ENCODE peak calls at places on chromosomes 1 and 21, in eight cellular contexts. U is astrocyte of the cerebellum, B is AG10803, T is K562, N is tibial nerve, O is BE2C, K is AG04450, M is A673. Y is an unnamed sample.

GRCh38 chr1:21175324-21175669 is 1.4 kb downstream of the EIF4G3 start:
- DNase-seq in T (peak), B (peak), O (no peak), M (no peak), K (no peak), N (no peak), U (no peak), Y (peak)

GRCh38 chr1:66652556-66652955 is 99.7 kb upstream of the DYNLT5 start:
- DNase-seq in M (no peak), O (no peak), N (no peak), U (no peak), T (no peak), B (peak), K (no peak), Y (no peak)

GRCh38 chr1:209190591-209191241 is 392.8 kb upstream of the CAMK1G start:
- DNase-seq in B (peak), K (no peak), U (peak), N (no peak), M (peak), O (peak), T (peak), Y (peak)

GRCh38 chr1:47529520-47530098 is 91.8 kb downstream of the FOXD2 start:
- DNase-seq in K (no peak), B (no peak), M (no peak), N (no peak), O (no peak), U (no peak), T (no peak), Y (no peak)

GRCh38 chr21:42536601-42537000 is 22.9 kb downstream of the SLC37A1 start:
- DNase-seq in O (no peak), M (no peak), U (no peak), T (no peak), B (no peak), K (no peak), N (no peak), Y (no peak)

GRCh38 chr1:150235436-150235851 is 468 bp downstream of the ANP32E start:
- DNase-seq in M (peak), K (no peak), U (no peak), O (no peak), B (no peak), T (peak), N (no peak), Y (no peak)

GRCh38 chr1:119635801-119636390 is 12.2 kb downstream of the ZNF697 start:
- DNase-seq in O (no peak), U (no peak), T (no peak), B (peak), K (no peak), N (no peak), M (no peak), Y (no peak)

GRCh38 chr1:43147625-43148319 is 24.3 kb downstream of the EBNA1BP2 start:
- DNase-seq in O (peak), K (no peak), B (peak), M (peak), U (peak), T (peak), N (no peak), Y (peak)

GRCh38 chr21:32206631-32207030 is 72.2 kb downstream of the MIS18A start:
- DNase-seq in M (peak), N (no peak), O (no peak), T (no peak), K (no peak), U (no peak), B (no peak), Y (no peak)

GRCh38 chr1:158121604-158122254 is 59.0 kb upstream of the CD1D start:
- DNase-seq in T (peak), U (peak), O (peak), B (peak), M (peak), K (no peak), N (no peak), Y (peak)

GRCh38 chr21:16419188-16419874 is 689.5 kb downstream of the USP25 start:
- DNase-seq in M (no peak), B (peak), K (peak), N (peak), T (no peak), U (peak), O (peak), Y (peak)

GRCh38 chr1:186374313-186375151 is 521 bp downstream of the TPR start:
- DNase-seq in B (peak), N (no peak), O (peak), T (peak), K (no peak), U (peak), M (peak), Y (peak)

GRCh38 chr1:94296018-94296417 is 58.6 kb upstream of the ARHGAP29 start:
- DNase-seq in U (peak), T (no peak), O (no peak), M (no peak), B (peak), K (no peak), N (no peak), Y (peak)

GRCh38 chr1:91720044-91720443 is 165.9 kb downstream of the TGFBR3 start:
- DNase-seq in M (no peak), K (no peak), U (no peak), O (no peak), T (no peak), N (no peak), B (no peak), Y (no peak)

GRCh38 chr1:28580706-28581530 is 11.1 kb upstream of the RAB42 start:
- DNase-seq in B (peak), M (peak), O (peak), T (peak), U (no peak), K (no peak), N (no peak), Y (peak)

GRCh38 chr1:114270255-114271117 is 116.8 kb upstream of the SYT6 start:
- DNase-seq in T (no peak), B (no peak), O (peak), N (no peak), U (no peak), K (no peak), M (no peak), Y (no peak)

GRCh38 chr1:43446881-43447835 is 6.6 kb downstream of the HYI start:
- DNase-seq in K (no peak), T (no peak), U (no peak), N (no peak), O (no peak), M (no peak), B (no peak), Y (no peak)

GRCh38 chr1:186155594-186155993 is 219.5 kb downstream of the TPR start:
- DNase-seq in K (peak), M (peak), O (no peak), T (peak), U (peak), B (peak), N (no peak), Y (peak)

GRCh38 chr1:194755241-194755953 is 1569.0 kb upstream of the B3GALT2 start:
- DNase-seq in M (peak), U (peak), O (peak), B (no peak), N (no peak), K (no peak), T (no peak), Y (no peak)

GRCh38 chr1:17462677-17463076 is 23.2 kb upstream of the RCC2 start:
- DNase-seq in U (no peak), T (no peak), M (no peak), K (no peak), O (no peak), B (no peak), N (no peak), Y (no peak)

GRCh38 chr1:54199151-54199764 is 572 bp downstream of the CYB5RL start:
- DNase-seq in K (no peak), B (peak), O (no peak), N (no peak), M (no peak), T (no peak), U (no peak), Y (no peak)

GRCh38 chr1:162847839-162848453 is 13.0 kb downstream of the CCDC190 start:
- DNase-seq in B (peak), U (peak), N (peak), O (peak), M (peak), T (peak), K (peak), Y (peak)

GRCh38 chr1:211559222-211560010 is 19.5 kb downstream of the SLC30A1 start:
- DNase-seq in O (no peak), T (no peak), B (no peak), M (no peak), N (no peak), U (no peak), K (no peak), Y (no peak)

GRCh38 chr1:77313491-77313890 is 31.7 kb downstream of the AK5 start:
- DNase-seq in M (peak), U (no peak), N (no peak), T (peak), K (no peak), O (peak), B (no peak), Y (peak)
- TF ChIP-seq CTCF in M (peak), U (peak), N (peak), T (peak), K (peak), O (peak), B (peak), Y (peak)

GRCh38 chr21:46325073-46325912 is 1.3 kb downstream of the PCNT start:
- DNase-seq in M (peak), O (peak), N (no peak), T (peak), K (no peak), B (peak), U (no peak), Y (peak)
- TF ChIP-seq CTCF in M (peak), O (peak), N (peak), T (peak), K (peak), B (peak), U (peak), Y (peak)

DNA sequence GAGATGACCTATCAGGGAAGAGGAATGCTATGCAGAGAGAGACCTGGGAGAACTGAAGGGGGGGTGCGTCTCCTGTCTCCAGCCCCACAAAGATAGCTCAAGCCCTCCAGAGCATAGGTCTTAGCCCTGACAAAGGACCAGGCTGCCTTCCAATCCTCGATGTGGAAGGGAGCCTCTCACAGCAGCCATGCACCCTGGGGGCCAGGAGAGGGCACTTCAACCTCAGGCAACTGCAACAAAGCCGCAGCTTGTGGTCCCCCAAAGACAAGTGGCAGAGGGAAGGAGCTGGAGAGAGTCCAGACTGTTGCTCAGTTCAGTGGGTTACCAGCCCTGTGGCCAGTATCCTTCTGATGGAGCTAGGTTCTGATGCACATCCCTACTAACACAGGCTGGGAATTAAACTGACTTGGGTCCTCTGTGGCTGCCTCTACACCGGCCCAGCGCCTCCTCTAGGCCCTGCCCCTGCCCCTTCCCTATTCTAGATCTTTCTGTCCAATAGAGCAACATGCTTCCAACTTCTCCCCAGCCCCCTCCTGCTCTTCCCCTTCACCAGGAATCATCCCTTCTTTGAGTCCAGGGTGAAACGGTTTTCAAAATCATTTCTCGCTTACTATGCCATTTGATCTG is 100.7 kb upstream of the SPATA6 start:
- DNase-seq in N (peak), M (peak), U (peak), O (peak), T (peak), B (peak), K (no peak), Y (peak)
- TF ChIP-seq CTCF in N (peak), M (peak), U (peak), O (peak), T (peak), B (peak), K (peak), Y (peak)

DNA sequence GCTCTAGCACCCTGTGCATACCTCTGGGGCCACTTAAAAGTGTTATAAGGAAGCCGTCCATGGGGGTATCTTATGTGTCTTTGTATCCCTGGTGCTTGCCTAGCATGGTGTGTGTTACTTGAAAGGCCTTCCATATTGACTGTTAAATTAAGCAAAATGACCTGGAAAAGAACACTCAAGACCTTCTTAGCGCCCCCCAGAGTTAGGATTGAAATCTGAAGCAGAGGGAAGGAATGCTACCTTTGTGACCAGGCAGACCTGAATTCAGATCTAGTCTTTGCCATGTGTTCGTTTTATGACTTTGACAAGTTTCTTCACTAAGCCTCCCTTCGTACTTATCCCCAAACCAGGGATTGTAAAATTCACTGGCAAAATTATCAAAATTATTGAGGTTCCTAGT is 59.9 kb downstream of the SLC22A15 start:
- DNase-seq in O (no peak), N (no peak), M (no peak), B (no peak), T (no peak), U (no peak), K (no peak), Y (no peak)
- TF ChIP-seq CTCF in O (no peak), N (no peak), M (peak), B (no peak), T (peak), U (no peak), K (no peak), Y (no peak)

GRCh38 chr1:99527078-99527477 is 118.8 kb upstream of the PALMD start:
- DNase-seq in N (no peak), M (peak), U (no peak), K (no peak), O (no peak), T (peak), B (peak), Y (peak)
- TF ChIP-seq CTCF in N (peak), M (peak), U (peak), K (peak), O (peak), T (peak), B (peak), Y (peak)

GRCh38 chr1:172532700-172533510 is at the start of gene SUCO:
- DNase-seq in N (peak), M (peak), B (peak), T (peak), U (peak), K (peak), O (peak), Y (peak)
- TF ChIP-seq CTCF in N (no peak), M (peak), B (peak), T (peak), U (no peak), K (peak), O (no peak), Y (peak)

DNA sequence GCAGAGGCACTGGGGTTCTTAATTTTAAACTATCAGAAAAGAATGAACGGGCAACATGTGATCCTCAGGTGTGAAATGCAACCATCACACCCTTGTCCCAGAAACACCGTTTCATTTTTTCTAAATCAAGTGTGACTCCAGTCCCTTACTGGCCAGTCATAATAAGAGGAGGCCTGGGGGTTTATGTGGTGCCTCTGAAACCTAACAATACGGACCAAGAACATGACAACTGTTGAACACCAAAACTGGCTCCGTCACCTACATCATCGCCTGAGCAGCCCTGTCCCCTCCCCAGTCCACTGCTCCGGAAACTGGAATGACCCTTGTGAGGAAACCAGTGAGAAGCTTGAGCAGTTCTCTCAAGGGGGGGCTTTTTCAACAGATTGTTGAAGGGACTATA is 55.9 kb upstream of the KIF26B start:
- DNase-seq in M (no peak), O (no peak), K (no peak), T (no peak), N (no peak), U (no peak), B (no peak), Y (no peak)
- TF ChIP-seq CTCF in M (no peak), O (no peak), K (no peak), T (no peak), N (no peak), U (no peak), B (no peak), Y (no peak)

GRCh38 chr21:41381731-41382130 is 19.9 kb downstream of the MX2 start:
- DNase-seq in B (no peak), N (no peak), U (no peak), O (no peak), K (no peak), M (no peak), T (no peak), Y (no peak)

GRCh38 chr21:41377715-41378114 is 15.9 kb downstream of the MX2 start:
- DNase-seq in M (no peak), O (no peak), N (no peak), U (no peak), K (no peak), B (no peak), T (no peak), Y (no peak)

GRCh38 chr21:41375875-41376274 is 14.0 kb downstream of the MX2 start:
- DNase-seq in T (no peak), B (no peak), M (no peak), O (no peak), U (no peak), K (no peak), N (no peak), Y (no peak)

GRCh38 chr21:41379901-41380300 is 18.1 kb downstream of the MX2 start:
- DNase-seq in B (no peak), O (no peak), K (no peak), N (no peak), M (no peak), T (no peak), U (no peak), Y (no peak)

GRCh38 chr21:41378849-41379248 is 17.0 kb downstream of the MX2 start:
- DNase-seq in K (no peak), B (no peak), O (no peak), U (no peak), M (no peak), T (no peak), N (no peak), Y (no peak)
- TF ChIP-seq CTCF in K (no peak), B (no peak), O (no peak), U (no peak), M (no peak), T (no peak), N (no peak), Y (no peak)

DNA sequence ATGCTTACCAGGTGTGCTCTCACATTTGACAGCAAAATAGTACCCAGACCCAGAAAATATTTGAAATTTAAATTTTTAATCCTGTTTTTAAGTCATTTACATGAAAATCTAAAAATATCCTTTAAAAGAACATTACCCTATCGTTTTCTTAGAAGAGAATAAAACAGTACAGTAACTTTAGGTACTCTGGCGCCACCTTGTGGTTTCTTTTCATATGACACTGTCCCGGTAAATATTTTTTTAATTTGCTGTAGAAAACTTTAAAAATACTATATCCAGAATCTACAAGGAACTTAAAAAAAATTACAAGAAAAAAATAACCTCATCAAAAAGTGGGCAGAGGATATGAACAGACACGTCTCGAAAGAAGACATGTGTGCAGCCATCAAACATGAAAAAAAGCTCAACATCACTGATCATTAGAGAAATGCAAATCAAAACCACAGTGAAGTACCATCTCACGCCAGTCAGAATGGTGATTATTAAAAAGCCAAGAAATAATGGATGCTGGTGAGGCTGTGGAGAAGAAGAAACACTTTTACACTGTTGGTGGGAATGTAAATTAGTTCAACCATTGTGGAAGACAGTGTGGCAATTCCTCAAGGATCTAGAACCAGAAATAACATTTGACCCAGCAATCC is 129.2 kb downstream of the RGS21 start:
- DNase-seq in M (peak), K (peak), O (peak), U (peak), N (peak), B (peak), T (peak), Y (peak)
- TF ChIP-seq CTCF in M (peak), K (peak), O (peak), U (peak), N (peak), B (peak), T (peak), Y (peak)

GRCh38 chr1:218351617-218352438 is 6.7 kb downstream of the TGFB2 start:
- DNase-seq in T (peak), O (no peak), B (no peak), M (peak), N (no peak), U (no peak), K (no peak), Y (peak)
- TF ChIP-seq CTCF in T (peak), O (peak), B (peak), M (peak), N (peak), U (peak), K (peak), Y (peak)

Y was measured in cardiac muscle cell.